ENCODE peak calls at places on chromosomes 4 and X, in four cellular contexts. O is head of caudate nucleus, E is HFF-Myc, V is EL. Y is an unnamed sample.

GRCh38 chrX:109472939-109473713 is 8.8 kb downstream of the GUCY2F start:
- DNase-seq in O (no peak), E (no peak), V (peak), Y (peak)

GRCh38 chrX:132676561-132677186 is 187.8 kb upstream of the MBNL3 start:
- DNase-seq in O (no peak), E (no peak), V (no peak), Y (no peak)

GRCh38 chr4:74023709-74024108 is 14.8 kb downstream of the CXCL3 start:
- DNase-seq in O (no peak), E (no peak), V (no peak), Y (no peak)

GRCh38 chr4:3226944-3227343 is 22.0 kb upstream of the MSANTD1 start:
- DNase-seq in O (no peak), E (no peak), V (no peak), Y (no peak)

GRCh38 chr4:77854431-77855111 is 8.1 kb upstream of the MRPL1 start:
- DNase-seq in O (no peak), E (no peak), V (no peak), Y (no peak)

GRCh38 chr4:26032572-26033320 is 118.7 kb downstream of the SMIM20 start:
- DNase-seq in O (no peak), E (no peak), V (peak), Y (no peak)

GRCh38 chr4:6917445-6918241 is 8.0 kb downstream of the TBC1D14 start:
- DNase-seq in O (no peak), E (no peak), V (no peak), Y (no peak)

GRCh38 chrX:24277405-24277804 is 36.5 kb downstream of the SUPT20HL2 start:
- DNase-seq in O (no peak), E (no peak), V (no peak), Y (no peak)

GRCh38 chr4:175824110-175824509 is 12.0 kb upstream of the GPM6A start:
- DNase-seq in O (no peak), E (no peak), V (no peak), Y (no peak)

GRCh38 chr4:144499777-144500176 is 146.2 kb upstream of the HHIP start:
- DNase-seq in O (no peak), E (no peak), V (no peak), Y (no peak)

GRCh38 chr4:73066928-73067327 is 2.6 kb downstream of the COX18 start:
- DNase-seq in O (no peak), E (no peak), V (no peak), Y (no peak)

GRCh38 chrX:44400588-44400987 is 57.1 kb upstream of the EFHC2 start:
- DNase-seq in O (no peak), E (peak), V (peak), Y (peak)

GRCh38 chrX:39772057-39772832 is 325.5 kb downstream of the BCOR start:
- DNase-seq in O (no peak), E (no peak), V (no peak), Y (peak)

GRCh38 chrX:150018931-150019331 is 80.6 kb upstream of the EOLA2 start:
- DNase-seq in O (no peak), E (no peak), V (peak), Y (no peak)

GRCh38 chrX:149521438-149521837 is 16.3 kb upstream of the IDS start:
- DNase-seq in O (no peak), E (no peak), V (no peak), Y (no peak)

GRCh38 chr4:40718571-40718970 is 31.2 kb upstream of the NSUN7 start:
- DNase-seq in O (no peak), E (no peak), V (no peak), Y (no peak)

GRCh38 chrX:51759055-51759454 is 15.8 kb downstream of the GSPT2 start:
- DNase-seq in O (peak), E (no peak), V (no peak), Y (no peak)

GRCh38 chr4:1512738-1513660 is 106.8 kb upstream of the NKX1-1 start:
- DNase-seq in O (peak), E (no peak), V (peak), Y (peak)

GRCh38 chrX:13151806-13152510 is 107.5 kb upstream of the FAM9C start:
- DNase-seq in O (no peak), E (no peak), V (no peak), Y (no peak)

GRCh38 chr4:57425610-57426009 is 315.4 kb upstream of the IGFBP7 start:
- DNase-seq in O (no peak), E (no peak), V (peak), Y (no peak)

GRCh38 chr4:100366213-100366612 is 151.6 kb downstream of the EMCN start:
- DNase-seq in O (no peak), E (no peak), V (no peak), Y (no peak)

GRCh38 chr4:186651624-186652023 is 72.0 kb downstream of the FAT1 start:
- DNase-seq in O (peak), E (no peak), V (no peak), Y (no peak)

GRCh38 chrX:2376166-2376565 is 124.6 kb downstream of the DHRSX start:
- DNase-seq in O (no peak), E (no peak), V (no peak), Y (no peak)

GRCh38 chr4:91936301-91936700 is 367.5 kb upstream of the GRID2 start:
- DNase-seq in O (no peak), E (no peak), V (no peak), Y (no peak)

GRCh38 chr4:6106156-6106555 is 87.9 kb upstream of the C4orf50 start:
- DNase-seq in O (no peak), E (no peak), V (no peak), Y (no peak)

GRCh38 chr4:158446106-158446505 is 75.6 kb upstream of the RXFP1 start:
- DNase-seq in O (no peak), E (no peak), V (peak), Y (no peak)